ENCODE peak calls at places on chromosomes 7 and 10, in eight cellular contexts. A is WTC11; J is left kidney; T is breast epithelium; B is NCI-H1092; L is mesothelial cell of epicardium; E is activated CD4-positive, alpha-beta T cell treated with anti-CD3 and anti-CD28 coated beads, Interleukin-2, amount 10 ng/mL, durations not matched to agents 7 days and 5 days; N is stomach. O is an unnamed sample.
A peak's percentile ranks its signal among the peaks of the same experiment; 100 is the strongest.

GRCh38 chr7:52154382-52154781 is 837.8 kb upstream of the COBL start:
- DNase-seq in A (no peak), J (no peak), T (no peak), B (no peak), L (no peak), E (no peak), N (no peak), O (no peak)

GRCh38 chr7:14717711-14718304 is 184.7 kb downstream of the DGKB start:
- DNase-seq in A (no peak), J (peak; percentile 7), T (no peak), B (peak; percentile 17), L (no peak), E (no peak), N (no peak), O (no peak)

GRCh38 chr10:14219411-14219810 is 111.3 kb downstream of the FRMD4A start:
- DNase-seq in A (no peak), J (no peak), T (no peak), B (no peak), L (no peak), E (no peak), N (no peak), O (no peak)

GRCh38 chr7:30800785-30801252 is 29.6 kb downstream of the MINDY4 start:
- DNase-seq in A (peak; percentile 55), J (peak; percentile 83), T (no peak), B (peak; percentile 60), L (no peak), E (peak; percentile 58), N (peak; percentile 52), O (peak; percentile 65)

GRCh38 chr10:7596356-7596755 is 70.4 kb downstream of the ITIH5 start:
- DNase-seq in A (no peak), J (no peak), T (no peak), B (no peak), L (no peak), E (no peak), N (no peak), O (no peak)

GRCh38 chr7:3560495-3560894 is 259.4 kb downstream of the SDK1 start:
- DNase-seq in A (no peak), J (no peak), T (no peak), B (no peak), L (no peak), E (no peak), N (no peak), O (no peak)

GRCh38 chr7:152583006-152583405 is 92.9 kb downstream of the XRCC2 start:
- DNase-seq in A (no peak), J (no peak), T (no peak), B (no peak), L (no peak), E (no peak), N (no peak), O (no peak)

GRCh38 chr10:46220187-46220586 is 66.6 kb upstream of the ANTXRL start:
- DNase-seq in A (no peak), J (no peak), T (no peak), B (no peak), L (no peak), E (no peak), N (no peak), O (no peak)

GRCh38 chr10:28217848-28218247 is 85.0 kb downstream of the MPP7 start:
- DNase-seq in A (no peak), J (peak; percentile 14), T (no peak), B (no peak), L (no peak), E (no peak), N (no peak), O (no peak)

GRCh38 chr10:99930731-99931550 is 78.8 kb downstream of the DNMBP start:
- DNase-seq in A (peak; percentile 26), J (peak; percentile 93), T (no peak), B (no peak), L (peak; percentile 42), E (no peak), N (peak; percentile 91), O (peak; percentile 79)

GRCh38 chr7:127776776-127777390 is 124.9 kb downstream of the SND1 start:
- DNase-seq in A (no peak), J (peak; percentile 34), T (no peak), B (no peak), L (no peak), E (no peak), N (no peak), O (no peak)

GRCh38 chr10:113665352-113665751 is 1.5 kb upstream of the NRAP start:
- DNase-seq in A (no peak), J (no peak), T (no peak), B (no peak), L (no peak), E (no peak), N (no peak), O (no peak)

GRCh38 chr10:128130051-128130450 is 3.8 kb upstream of the MKI67 start:
- DNase-seq in A (no peak), J (no peak), T (no peak), B (no peak), L (no peak), E (no peak), N (no peak), O (no peak)

GRCh38 chr7:110839866-110840265 is 251.1 kb upstream of the LRRN3 start:
- DNase-seq in A (no peak), J (peak; percentile 73), T (no peak), B (peak; percentile 83), L (no peak), E (no peak), N (no peak), O (no peak)

GRCh38 chr7:28328822-28329615 is 83.3 kb upstream of the CREB5 start:
- DNase-seq in A (no peak), J (no peak), T (no peak), B (no peak), L (no peak), E (no peak), N (no peak), O (no peak)

GRCh38 chr7:12685550-12685949 is 1.9 kb upstream of the ARL4A start:
- DNase-seq in A (peak; percentile 58), J (peak; percentile 65), T (no peak), B (no peak), L (no peak), E (peak; percentile 52), N (no peak), O (no peak)

GRCh38 chr7:75639071-75639892 is 99.5 kb downstream of the HIP1 start:
- DNase-seq in A (peak; percentile 82), J (peak; percentile 87), T (no peak), B (peak; percentile 44), L (peak; percentile 42), E (peak; percentile 38), N (peak; percentile 50), O (peak; percentile 48)

GRCh38 chr10:31603245-31604087 is 284.4 kb downstream of the ZEB1 start:
- DNase-seq in A (peak; percentile 98), J (peak; percentile 99), T (peak; percentile 93), B (peak; percentile 90), L (peak; percentile 94), E (peak; percentile 77), N (peak; percentile 94), O (peak; percentile 92)

GRCh38 chr7:136677456-136678365 is 190.7 kb upstream of the CHRM2 start:
- DNase-seq in A (no peak), J (no peak), T (no peak), B (no peak), L (no peak), E (no peak), N (no peak), O (no peak)

GRCh38 chr10:18179901-18180300 is 39.7 kb downstream of the CACNB2 start:
- DNase-seq in A (no peak), J (peak; percentile 41), T (no peak), B (no peak), L (no peak), E (no peak), N (no peak), O (no peak)

GRCh38 chr7:104686286-104686685 is 327.7 kb upstream of the KMT2E start:
- DNase-seq in A (no peak), J (no peak), T (no peak), B (no peak), L (no peak), E (no peak), N (no peak), O (no peak)

GRCh38 chr10:33653584-33654367 is 319.3 kb upstream of the NRP1 start:
- DNase-seq in A (no peak), J (no peak), T (no peak), B (no peak), L (no peak), E (no peak), N (no peak), O (no peak)

GRCh38 chr7:22723171-22723601 is 3.8 kb upstream of the IL6 start:
- DNase-seq in A (no peak), J (peak; percentile 21), T (no peak), B (no peak), L (no peak), E (no peak), N (peak; percentile 33), O (peak; percentile 73)

GRCh38 chr10:126243976-126244375 is 144.3 kb downstream of the ADAM12 start:
- DNase-seq in A (no peak), J (no peak), T (no peak), B (no peak), L (no peak), E (no peak), N (no peak), O (no peak)

GRCh38 chr10:122376364-122376961 is 2.0 kb downstream of the PLEKHA1 start:
- DNase-seq in A (no peak), J (no peak), T (no peak), B (no peak), L (no peak), E (no peak), N (no peak), O (no peak)

GRCh38 chr10:90856964-90857634 is 740 bp downstream of the HTR7 start:
- DNase-seq in A (peak; percentile 31), J (peak; percentile 44), T (no peak), B (no peak), L (no peak), E (no peak), N (no peak), O (no peak)

GRCh38 chr7:93148135-93148534 is at the start of gene SAMD9L:
- DNase-seq in A (no peak), J (no peak), T (no peak), B (no peak), L (no peak), E (peak; percentile 36), N (no peak), O (no peak)

GRCh38 chr7:67462781-67463191 is 466.2 kb downstream of the TYW1 start:
- DNase-seq in A (no peak), J (peak; percentile 95), T (no peak), B (no peak), L (peak; percentile 54), E (no peak), N (no peak), O (peak; percentile 35)

GRCh38 chr10:72250666-72251065 is 23.1 kb upstream of the DDIT4 start:
- DNase-seq in A (no peak), J (peak; percentile 24), T (no peak), B (no peak), L (no peak), E (no peak), N (peak; percentile 43), O (no peak)

GRCh38 chr7:129163875-129164544 is 19.5 kb downstream of the TSPAN33 start:
- DNase-seq in A (no peak), J (peak; percentile 75), T (no peak), B (peak; percentile 35), L (no peak), E (peak; percentile 34), N (no peak), O (no peak)

GRCh38 chr7:47556511-47557180 is 25.3 kb downstream of the TNS3 start:
- DNase-seq in A (no peak), J (no peak), T (no peak), B (no peak), L (no peak), E (no peak), N (no peak), O (no peak)

GRCh38 chr10:7260412-7260900 is 150.4 kb downstream of the SFMBT2 start:
- DNase-seq in A (peak; percentile 27), J (peak; percentile 83), T (no peak), B (peak; percentile 31), L (no peak), E (no peak), N (no peak), O (peak; percentile 73)

GRCh38 chr10:98296514-98296913 is 28.5 kb upstream of the LOXL4 start:
- DNase-seq in A (no peak), J (peak; percentile 56), T (no peak), B (no peak), L (no peak), E (no peak), N (no peak), O (no peak)

GRCh38 chr7:17495655-17496396 is 197.4 kb downstream of the AHR start:
- DNase-seq in A (no peak), J (no peak), T (no peak), B (no peak), L (no peak), E (no peak), N (no peak), O (no peak)

O was measured in lung.